ENCODE peak calls at places on chromosomes 16 and 17, in eight cellular contexts. M, B, W, D, O, L, K and F are unnamed samples.

GRCh38 chr17:4163951-4164350 is 21.0 kb downstream of the CYB5D2 start:
- DNase-seq in M (no peak), B (no peak), W (peak), D (no peak), O (no peak), L (no peak), K (no peak), F (no peak)

GRCh38 chr17:8345951-8346665 is 6.5 kb downstream of the ODF4 start:
- DNase-seq in M (no peak), B (no peak), W (no peak), D (no peak), O (no peak), L (peak), K (no peak), F (no peak)

GRCh38 chr16:27811881-27812280 is 251.6 kb downstream of the GSG1L start:
- DNase-seq in M (no peak), B (no peak), W (no peak), D (no peak), O (no peak), L (no peak), K (no peak), F (no peak)

GRCh38 chr16:87464691-87465300 is 28.0 kb downstream of the ZCCHC14 start:
- DNase-seq in M (peak), B (peak), W (peak), D (peak), O (peak), L (no peak), K (no peak), F (peak)

GRCh38 chr17:79923974-79924638 is 84.9 kb upstream of the CBX4 start:
- DNase-seq in M (peak), B (peak), W (peak), D (peak), O (peak), L (no peak), K (peak), F (no peak)

GRCh38 chr16:56988161-56988947 is 1.0 kb upstream of the NLRC5 start:
- DNase-seq in M (peak), B (no peak), W (no peak), D (peak), O (no peak), L (no peak), K (no peak), F (no peak)

GRCh38 chr16:2033057-2033911 is 6.6 kb downstream of the NHERF2 start:
- DNase-seq in M (peak), B (peak), W (peak), D (no peak), O (peak), L (no peak), K (peak), F (peak)

GRCh38 chr16:21277927-21278706 is at the start of gene CRYM:
- DNase-seq in M (peak), B (peak), W (peak), D (peak), O (peak), L (peak), K (peak), F (peak)

GRCh38 chr17:40602445-40603443 is 37.5 kb upstream of the CCR7 start:
- DNase-seq in M (no peak), B (no peak), W (no peak), D (no peak), O (no peak), L (no peak), K (no peak), F (no peak)

GRCh38 chr16:3235856-3236669 is 1.1 kb upstream of the ZNF200 start:
- DNase-seq in M (peak), B (no peak), W (peak), D (peak), O (peak), L (peak), K (no peak), F (peak)

GRCh38 chr17:76441681-76442340 is 11.1 kb downstream of the UBE2O start:
- DNase-seq in M (no peak), B (no peak), W (no peak), D (no peak), O (no peak), L (no peak), K (no peak), F (no peak)

GRCh38 chr17:77472837-77473214 is 332.1 kb downstream of the SEC14L1 start:
- DNase-seq in M (no peak), B (no peak), W (no peak), D (no peak), O (no peak), L (no peak), K (no peak), F (no peak)

GRCh38 chr17:78933959-78934568 is 8.9 kb upstream of the TIMP2 start:
- DNase-seq in M (peak), B (peak), W (no peak), D (peak), O (peak), L (peak), K (peak), F (peak)

GRCh38 chr17:3475812-3476686 is at the start of gene ASPA:
- DNase-seq in M (no peak), B (no peak), W (no peak), D (no peak), O (no peak), L (no peak), K (no peak), F (no peak)

GRCh38 chr17:57152916-57153528 is 68.0 kb downstream of the AKAP1 start:
- DNase-seq in M (no peak), B (no peak), W (no peak), D (no peak), O (no peak), L (no peak), K (no peak), F (no peak)

GRCh38 chr16:31695667-31696066 is 168.0 kb downstream of the AHSP start:
- DNase-seq in M (no peak), B (no peak), W (no peak), D (no peak), O (no peak), L (no peak), K (no peak), F (no peak)

GRCh38 chr16:19177111-19177747 is 9.2 kb downstream of the SYT17 start:
- DNase-seq in M (no peak), B (no peak), W (no peak), D (no peak), O (no peak), L (no peak), K (peak), F (no peak)

GRCh38 chr17:72717676-72718075 is 374.8 kb downstream of the SLC39A11 start:
- DNase-seq in M (no peak), B (no peak), W (no peak), D (no peak), O (no peak), L (no peak), K (no peak), F (no peak)

GRCh38 chr17:32487460-32488176 is 825 bp downstream of the CDK5R1 start:
- DNase-seq in M (no peak), B (no peak), W (peak), D (peak), O (no peak), L (no peak), K (no peak), F (no peak)

GRCh38 chr16:78425957-78426590 is 326.6 kb downstream of the WWOX start:
- DNase-seq in M (no peak), B (no peak), W (no peak), D (no peak), O (no peak), L (no peak), K (no peak), F (no peak)

GRCh38 chr17:5488752-5489151 is 2.4 kb downstream of the MIS12 start:
- DNase-seq in M (no peak), B (no peak), W (no peak), D (no peak), O (no peak), L (peak), K (no peak), F (no peak)

GRCh38 chr16:53041196-53041977 is 11.3 kb downstream of the CHD9NB start:
- DNase-seq in M (peak), B (no peak), W (no peak), D (no peak), O (peak), L (peak), K (peak), F (peak)

GRCh38 chr17:50865060-50865867 is 890 bp downstream of the TOB1 start:
- DNase-seq in M (peak), B (no peak), W (peak), D (peak), O (peak), L (peak), K (peak), F (peak)

GRCh38 chr17:55664287-55664686 is 58.4 kb downstream of the TMEM100 start:
- DNase-seq in M (no peak), B (no peak), W (no peak), D (peak), O (peak), L (no peak), K (no peak), F (no peak)

GRCh38 chr17:8409966-8410881 is 12.6 kb upstream of the RNF222 start:
- DNase-seq in M (peak), B (peak), W (peak), D (peak), O (peak), L (peak), K (peak), F (peak)

GRCh38 chr17:14762736-14763479 is 462.0 kb downstream of the HS3ST3B1 start:
- DNase-seq in M (no peak), B (no peak), W (no peak), D (no peak), O (no peak), L (no peak), K (no peak), F (no peak)

GRCh38 chr16:48113471-48113870 is 42.3 kb downstream of the ABCC12 start:
- DNase-seq in M (no peak), B (no peak), W (no peak), D (no peak), O (no peak), L (no peak), K (peak), F (no peak)

GRCh38 chr16:21199607-21200218 is 11.7 kb downstream of the ZP2 start:
- DNase-seq in M (no peak), B (no peak), W (no peak), D (no peak), O (no peak), L (no peak), K (no peak), F (no peak)

GRCh38 chr16:88649195-88649923 is 1.5 kb downstream of the CYBA start:
- DNase-seq in M (peak), B (no peak), W (no peak), D (peak), O (no peak), L (no peak), K (peak), F (peak)

GRCh38 chr16:79067600-79067999 is 532.9 kb downstream of the MAF start:
- DNase-seq in M (no peak), B (no peak), W (no peak), D (no peak), O (no peak), L (no peak), K (no peak), F (no peak)

GRCh38 chr16:50121721-50122445 is 31.2 kb upstream of the TENT4B start:
- DNase-seq in M (no peak), B (no peak), W (no peak), D (peak), O (no peak), L (no peak), K (no peak), F (no peak)

GRCh38 chr17:27244481-27245223 is 49.3 kb upstream of the WSB1 start:
- DNase-seq in M (peak), B (peak), W (no peak), D (peak), O (peak), L (peak), K (peak), F (peak)
- TF ChIP-seq POLR2A in M (no peak), B (no peak), W (no peak), D (no peak), O (peak), L (no peak), K (no peak), F (no peak)

DNA sequence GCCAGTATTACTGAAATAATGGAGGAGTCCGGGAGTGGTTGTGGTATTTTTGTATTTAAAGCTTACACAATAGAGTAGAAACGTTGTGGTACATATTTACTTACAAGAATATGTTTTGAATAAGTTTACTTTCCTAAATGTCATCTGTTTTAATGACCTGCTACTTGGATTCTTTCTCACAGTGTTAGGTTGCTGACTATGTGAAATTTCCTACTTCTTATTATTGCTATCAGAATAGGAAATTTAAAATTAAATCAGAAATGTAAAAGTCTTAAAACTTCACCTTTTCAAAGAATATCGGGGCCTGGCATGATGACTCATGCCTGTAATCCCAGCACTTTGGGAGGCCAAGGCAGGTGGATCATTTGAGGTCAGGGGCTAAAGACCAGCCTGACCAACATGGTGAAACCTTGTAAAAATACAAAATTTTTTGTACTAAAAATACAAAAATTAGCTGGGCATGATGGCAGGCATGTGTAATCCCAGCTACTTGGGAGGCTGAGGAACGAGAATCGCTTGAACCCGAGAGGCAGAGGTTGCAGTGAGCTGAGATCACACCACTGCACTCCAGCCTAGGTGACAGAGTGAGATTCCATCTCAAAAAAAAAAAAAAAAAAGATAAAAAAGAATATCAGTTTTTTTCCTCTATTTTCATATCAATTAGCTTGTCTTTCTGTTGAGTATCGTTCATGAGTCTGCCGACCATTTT is 77.8 kb downstream of the VMP1 start:
- DNase-seq in M (no peak), B (no peak), W (no peak), D (no peak), O (no peak), L (no peak), K (peak), F (no peak)
- TF ChIP-seq POLR2A in M (no peak), B (no peak), W (no peak), D (no peak), O (no peak), L (no peak), K (no peak), F (no peak)

GRCh38 chr16:81179219-81179618 is 59.3 kb upstream of the BCO1 start:
- DNase-seq in M (no peak), B (no peak), W (no peak), D (no peak), O (no peak), L (no peak), K (no peak), F (no peak)
- TF ChIP-seq POLR2A in M (no peak), B (no peak), W (no peak), D (no peak), O (no peak), L (no peak), K (no peak), F (no peak)

GRCh38 chr17:42565523-42566214 is 1.2 kb upstream of the MLX start:
- DNase-seq in M (no peak), B (no peak), W (no peak), D (no peak), O (no peak), L (no peak), K (no peak), F (peak)

GRCh38 chr17:42564815-42565522 is 1.9 kb upstream of the MLX start:
- DNase-seq in M (no peak), B (no peak), W (no peak), D (no peak), O (no peak), L (no peak), K (peak), F (peak)

GRCh38 chr17:42568341-42569111 is 1.6 kb downstream of the MLX start:
- DNase-seq in M (peak), B (no peak), W (no peak), D (no peak), O (no peak), L (no peak), K (no peak), F (no peak)

GRCh38 chr17:42566215-42566872 is 556 bp upstream of the MLX start:
- DNase-seq in M (peak), B (no peak), W (no peak), D (no peak), O (no peak), L (no peak), K (no peak), F (no peak)

DNA sequence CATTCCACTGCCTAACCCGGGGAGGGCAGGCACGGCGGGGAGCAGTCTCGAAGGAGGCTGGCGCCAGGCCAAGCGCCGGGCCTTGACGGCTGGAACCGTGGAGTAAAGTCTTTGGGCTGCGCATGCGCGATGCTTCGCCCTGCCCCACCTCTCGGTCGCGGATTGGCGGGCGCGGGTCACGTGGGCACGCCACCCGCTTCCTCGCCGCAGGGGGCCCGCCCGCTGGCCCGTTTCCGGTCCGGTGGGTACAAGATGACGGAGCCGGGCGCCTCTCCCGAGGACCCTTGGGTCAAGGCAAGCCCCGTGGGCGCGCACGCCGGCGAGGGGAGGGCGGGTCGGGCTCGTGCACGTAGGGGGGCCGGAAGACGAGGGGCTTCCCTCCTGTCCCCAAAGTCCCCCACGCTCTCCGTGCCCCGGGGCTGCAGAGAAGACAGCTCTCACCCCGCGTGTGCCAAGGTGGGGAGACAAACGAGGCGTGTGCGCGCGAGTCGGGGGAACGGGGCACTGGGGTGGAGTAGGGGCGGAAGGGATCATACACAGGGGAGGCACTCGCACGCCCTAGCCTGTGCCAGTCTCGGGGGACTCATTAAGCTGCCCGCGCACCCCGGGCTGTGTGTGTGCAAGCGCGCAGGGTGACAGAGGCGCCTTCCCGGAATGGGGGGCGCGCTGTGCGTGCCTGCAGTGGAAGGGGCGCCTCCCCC is at the start of gene MLX:
- DNase-seq in M (peak), B (peak), W (peak), D (peak), O (peak), L (peak), K (peak), F (peak)
- TF ChIP-seq POLR2A in M (peak), B (peak), W (peak), D (peak), O (peak), L (peak), K (peak), F (peak)

GRCh38 chr16:81746566-81746965 is 32.5 kb upstream of the PLCG2 start:
- DNase-seq in M (no peak), B (no peak), W (no peak), D (no peak), O (no peak), L (no peak), K (no peak), F (no peak)

GRCh38 chr16:81744385-81744784 is 34.7 kb upstream of the PLCG2 start:
- DNase-seq in M (no peak), B (no peak), W (no peak), D (no peak), O (no peak), L (no peak), K (no peak), F (no peak)

GRCh38 chr16:81748476-81749198 is 30.5 kb upstream of the PLCG2 start:
- DNase-seq in M (no peak), B (no peak), W (no peak), D (no peak), O (no peak), L (no peak), K (no peak), F (no peak)

GRCh38 chr16:81744911-81745310 is 34.2 kb upstream of the PLCG2 start:
- DNase-seq in M (no peak), B (no peak), W (no peak), D (no peak), O (no peak), L (no peak), K (no peak), F (no peak)

GRCh38 chr16:81745704-81746558 is 33.2 kb upstream of the PLCG2 start:
- DNase-seq in M (peak), B (peak), W (peak), D (peak), O (peak), L (peak), K (peak), F (peak)
- TF ChIP-seq POLR2A in M (no peak), B (peak), W (peak), D (no peak), O (no peak), L (no peak), K (no peak), F (no peak)

GRCh38 chr17:17682293-17682736 is 1.1 kb downstream of the RAI1 start:
- DNase-seq in M (peak), B (peak), W (peak), D (peak), O (peak), L (peak), K (no peak), F (peak)
- TF ChIP-seq POLR2A in M (peak), B (peak), W (no peak), D (peak), O (no peak), L (no peak), K (peak), F (no peak)

GRCh38 chr17:58318627-58319180 is 9.9 kb downstream of the TSPOAP1 start:
- DNase-seq in M (no peak), B (no peak), W (no peak), D (peak), O (no peak), L (no peak), K (no peak), F (no peak)

GRCh38 chr17:58316260-58316960 is 12.2 kb downstream of the TSPOAP1 start:
- DNase-seq in M (no peak), B (no peak), W (no peak), D (peak), O (no peak), L (no peak), K (no peak), F (no peak)

GRCh38 chr17:58318065-58318481 is 10.5 kb downstream of the TSPOAP1 start:
- DNase-seq in M (no peak), B (no peak), W (no peak), D (peak), O (no peak), L (no peak), K (no peak), F (peak)

GRCh38 chr17:58315750-58316149 is 12.8 kb downstream of the TSPOAP1 start:
- DNase-seq in M (no peak), B (no peak), W (no peak), D (no peak), O (no peak), L (no peak), K (no peak), F (peak)

GRCh38 chr17:58317421-58318064 is 11.1 kb downstream of the TSPOAP1 start:
- DNase-seq in M (peak), B (peak), W (peak), D (peak), O (peak), L (peak), K (peak), F (no peak)
- TF ChIP-seq POLR2A in M (no peak), B (no peak), W (no peak), D (no peak), O (no peak), L (no peak), K (no peak), F (no peak)